ENCODE peak calls at places on chromosomes 7 and 10, in four cellular contexts. M, U, Z and E are unnamed samples.

GRCh38 chr10:58360412-58361004 is 24.7 kb upstream of the TFAM start:
- DNase-seq in M (no peak), U (no peak), Z (no peak), E (no peak)

GRCh38 chr7:78197447-78197846 is 398.9 kb downstream of the PHTF2 start:
- DNase-seq in M (no peak), U (no peak), Z (peak; percentile 73), E (no peak)

GRCh38 chr7:132930881-132931280 is 151.0 kb downstream of the CHCHD3 start:
- DNase-seq in M (no peak), U (no peak), Z (no peak), E (no peak)

GRCh38 chr7:148458263-148458662 is 132.3 kb upstream of the C7orf33 start:
- DNase-seq in M (no peak), U (no peak), Z (no peak), E (no peak)

GRCh38 chr10:119395287-119396007 is 147.1 kb downstream of the RGS10 start:
- DNase-seq in M (no peak), U (no peak), Z (peak; percentile 84), E (no peak)

GRCh38 chr7:95476904-95477594 is 8.7 kb upstream of the ASB4 start:
- DNase-seq in M (peak; percentile 30), U (no peak), Z (peak; percentile 86), E (no peak)

GRCh38 chr7:318476-319266 is 28.7 kb downstream of the FOXL3 start:
- DNase-seq in M (no peak), U (no peak), Z (no peak), E (no peak)

GRCh38 chr10:132336064-132336746 is 4.2 kb downstream of the LRRC27 start:
- DNase-seq in M (no peak), U (no peak), Z (peak; percentile 64), E (no peak)

GRCh38 chr10:48459270-48460147 is 145.4 kb downstream of the ARHGAP22 start:
- DNase-seq in M (no peak), U (no peak), Z (no peak), E (no peak)

GRCh38 chr7:104096683-104097082 is 107.2 kb upstream of the RELN start:
- DNase-seq in M (no peak), U (no peak), Z (no peak), E (no peak)

GRCh38 chr10:78033623-78034470 is at the start of gene RPS24:
- DNase-seq in M (peak; percentile 95), U (peak; percentile 85), Z (peak; percentile 98), E (peak; percentile 91)
- TF ChIP-seq CTCF in M (no peak), U (peak; percentile 24), Z (no peak), E (no peak)

DNA sequence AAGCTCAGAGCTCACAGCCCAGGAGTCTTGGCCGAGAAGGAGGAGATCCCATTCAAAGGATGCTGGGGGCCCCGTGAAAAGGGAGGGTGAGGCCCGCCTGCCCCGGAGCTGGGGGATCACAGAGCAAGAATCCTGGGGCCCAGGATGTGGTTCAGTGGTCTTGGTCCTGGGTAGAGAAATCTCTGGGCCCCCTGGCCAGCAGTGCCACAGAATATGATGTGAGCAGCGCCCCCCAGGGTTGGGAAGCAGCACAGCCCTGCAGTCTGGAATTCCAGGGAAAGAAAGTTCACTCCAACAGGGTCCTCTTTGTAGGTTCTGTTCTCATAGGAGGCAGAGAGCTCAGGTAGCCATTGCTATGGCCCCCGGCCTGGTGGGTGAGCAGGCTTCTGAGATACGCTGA is 77.6 kb upstream of the GNA12 start:
- DNase-seq in M (no peak), U (no peak), Z (no peak), E (no peak)
- TF ChIP-seq CTCF in M (peak; percentile 35), U (peak; percentile 53), Z (peak; percentile 22), E (peak; percentile 11)

DNA sequence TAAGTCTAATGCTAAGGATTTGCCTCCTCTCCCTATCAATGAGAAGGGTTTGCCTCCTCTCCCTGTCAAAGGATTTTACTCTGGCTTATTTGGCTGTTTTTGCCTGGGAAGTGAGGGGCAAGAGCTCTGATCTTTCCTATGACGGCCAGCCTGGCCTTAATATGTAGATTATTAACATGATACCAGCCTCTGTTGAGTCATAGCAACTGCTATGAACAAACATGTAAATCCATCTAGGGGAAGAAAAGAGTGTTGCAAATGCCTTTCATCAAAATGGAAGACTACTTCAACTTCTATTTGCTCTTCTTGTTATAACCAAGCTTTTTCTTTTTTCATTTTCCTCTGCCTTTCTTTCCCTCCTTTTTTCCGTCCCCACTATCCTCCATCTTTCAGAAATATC is 46.6 kb downstream of the BTRC start:
- DNase-seq in M (no peak), U (no peak), Z (no peak), E (no peak)
- TF ChIP-seq CTCF in M (no peak), U (no peak), Z (no peak), E (no peak)

GRCh38 chr7:151226560-151226874 is 488 bp downstream of the ABCF2 start:
- DNase-seq in M (no peak), U (no peak), Z (no peak), E (no peak)

GRCh38 chr7:151228024-151228866 is 1.2 kb upstream of the ABCF2 start:
- DNase-seq in M (no peak), U (no peak), Z (no peak), E (no peak)

GRCh38 chr7:151226875-151227782 is at the start of gene ABCF2:
- DNase-seq in M (peak; percentile 91), U (peak; percentile 99), Z (peak; percentile 99), E (peak; percentile 96)

GRCh38 chr7:151225948-151226510 is 976 bp downstream of the ABCF2 start:
- DNase-seq in M (no peak), U (no peak), Z (no peak), E (no peak)

GRCh38 chr7:151223728-151224127 is 3.3 kb downstream of the ABCF2 start:
- DNase-seq in M (no peak), U (no peak), Z (no peak), E (no peak)
- TF ChIP-seq CTCF in M (no peak), U (no peak), Z (no peak), E (no peak)

GRCh38 chr10:50554995-50555568 is 68.7 kb downstream of the SGMS1 start:
- DNase-seq in M (no peak), U (no peak), Z (peak; percentile 85), E (no peak)
- TF ChIP-seq CTCF in M (no peak), U (no peak), Z (no peak), E (peak; percentile 22)

GRCh38 chr7:101031082-101031481 is 11.2 kb downstream of the MUC17 start:
- DNase-seq in M (no peak), U (no peak), Z (no peak), E (no peak)
- TF ChIP-seq CTCF in M (no peak), U (no peak), Z (no peak), E (no peak)

DNA sequence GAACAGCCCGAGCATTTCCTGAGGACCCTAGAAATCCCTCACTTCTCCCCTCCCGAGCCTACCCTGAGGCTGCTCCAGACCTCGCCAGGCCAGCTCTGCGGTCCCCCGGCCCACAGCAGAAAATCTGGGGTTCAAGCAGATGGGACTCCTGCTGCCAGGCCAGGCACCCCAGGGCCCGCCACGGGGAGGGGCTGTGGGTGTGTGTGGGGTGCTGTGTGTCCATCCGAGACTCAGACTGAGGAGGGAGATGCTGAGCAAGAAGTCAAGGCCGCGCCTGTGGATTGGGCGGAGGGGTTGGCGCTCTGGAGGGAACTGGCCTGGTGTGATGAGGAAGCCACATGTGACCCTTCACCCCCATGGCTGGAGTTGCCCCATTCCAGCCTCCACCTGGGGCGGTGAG is 51.1 kb downstream of the YKT6 start:
- DNase-seq in M (no peak), U (no peak), Z (no peak), E (no peak)
- TF ChIP-seq CTCF in M (no peak), U (no peak), Z (no peak), E (no peak)

DNA sequence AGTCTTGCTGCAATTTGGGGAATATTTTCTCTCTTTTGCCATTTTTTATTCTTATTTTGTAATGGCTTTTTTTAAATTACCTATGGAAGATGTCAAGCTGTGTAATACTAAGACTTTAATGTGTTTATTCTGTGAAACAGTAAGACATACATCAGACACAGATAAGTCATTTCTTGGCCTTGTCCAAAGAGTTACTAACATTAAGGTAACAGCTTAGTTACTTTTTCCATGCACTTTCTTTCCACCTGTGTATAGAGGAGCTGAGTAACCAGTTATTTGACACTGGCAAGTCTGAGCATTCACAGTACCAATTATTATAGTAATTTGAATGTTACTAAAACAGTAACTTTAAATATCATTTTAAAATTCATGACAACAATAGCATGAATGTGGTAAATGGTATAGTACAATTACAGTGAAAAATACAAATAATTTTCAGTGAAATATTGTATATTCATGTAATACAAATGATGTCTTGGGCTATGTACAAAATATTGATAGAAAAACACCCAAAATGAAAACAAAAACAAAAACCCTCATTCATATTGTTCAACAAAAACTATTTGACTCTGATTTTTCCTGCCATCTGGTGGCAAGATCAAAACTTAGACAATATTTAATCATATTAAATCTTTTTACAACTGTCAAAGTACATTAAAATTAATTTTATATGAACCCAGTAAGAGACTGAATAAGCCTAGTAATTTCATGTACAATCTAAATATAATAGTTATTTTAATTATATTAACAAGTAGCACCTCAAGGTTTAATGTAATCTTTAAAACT is 259.8 kb upstream of the SEMA3A start:
- DNase-seq in M (no peak), U (no peak), Z (peak; percentile 21), E (no peak)
- TF ChIP-seq CTCF in M (no peak), U (no peak), Z (peak; percentile 1), E (peak; percentile 44)